ENCODE peak calls at places on chromosomes 3 and 15, in seven cellular contexts. One of them, this sample, is unnamed.
A peak's percentile ranks its signal among the peaks of the same experiment; 100 is the strongest.

GRCh38 chr3:123842711-123843110 is 41.4 kb downstream of the MYLK start:
- DNase-seq in stimulated activated CD8-positive, alpha-beta memory T cell treated with anti-CD3 and anti-CD28 coated beads, Interleukin-15, amount 100 ng/mL, for 1 hour: no peak
- DNase-seq in pons: no peak
- DNase-seq in kidney tubule cell: no peak
- DNase-seq in posterior cingulate gyrus: no peak
- DNase-seq in dorsolateral prefrontal cortex: no peak
- DNase-seq in spleen: no peak
- DNase-seq in this sample: no peak

GRCh38 chr3:49339947-49340800 is at the start of gene USP4:
- DNase-seq in posterior cingulate gyrus: peak; percentile 67
- DNase-seq in pons: peak; percentile 70
- DNase-seq in stimulated activated CD8-positive, alpha-beta memory T cell treated with anti-CD3 and anti-CD28 coated beads, Interleukin-15, amount 100 ng/mL, for 1 hour: peak; percentile 74
- DNase-seq in spleen: peak; percentile 100
- DNase-seq in dorsolateral prefrontal cortex: peak; percentile 63
- DNase-seq in kidney tubule cell: peak; percentile 95
- DNase-seq in this sample: peak; percentile 96

GRCh38 chr15:58452775-58453174 is 21.0 kb downstream of the LIPC start:
- DNase-seq in stimulated activated CD8-positive, alpha-beta memory T cell treated with anti-CD3 and anti-CD28 coated beads, Interleukin-15, amount 100 ng/mL, for 1 hour: no peak
- DNase-seq in pons: no peak
- DNase-seq in dorsolateral prefrontal cortex: no peak
- DNase-seq in spleen: no peak
- DNase-seq in kidney tubule cell: no peak
- DNase-seq in posterior cingulate gyrus: no peak
- DNase-seq in this sample: no peak

GRCh38 chr3:72944696-72945095 is 51.9 kb upstream of the PPP4R2 start:
- DNase-seq in dorsolateral prefrontal cortex: no peak
- DNase-seq in pons: no peak
- DNase-seq in spleen: no peak
- DNase-seq in kidney tubule cell: no peak
- DNase-seq in posterior cingulate gyrus: no peak
- DNase-seq in stimulated activated CD8-positive, alpha-beta memory T cell treated with anti-CD3 and anti-CD28 coated beads, Interleukin-15, amount 100 ng/mL, for 1 hour: no peak
- DNase-seq in this sample: no peak

GRCh38 chr3:123086110-123086642 is 19.4 kb downstream of the PDIA5 start:
- DNase-seq in dorsolateral prefrontal cortex: no peak
- DNase-seq in posterior cingulate gyrus: no peak
- DNase-seq in kidney tubule cell: peak; percentile 38
- DNase-seq in pons: no peak
- DNase-seq in stimulated activated CD8-positive, alpha-beta memory T cell treated with anti-CD3 and anti-CD28 coated beads, Interleukin-15, amount 100 ng/mL, for 1 hour: no peak
- DNase-seq in spleen: no peak
- DNase-seq in this sample: no peak

GRCh38 chr3:194137314-194138097 is 1.6 kb downstream of the HES1 start:
- DNase-seq in kidney tubule cell: peak; percentile 83
- DNase-seq in posterior cingulate gyrus: peak; percentile 22
- DNase-seq in spleen: peak; percentile 94
- DNase-seq in pons: no peak
- DNase-seq in stimulated activated CD8-positive, alpha-beta memory T cell treated with anti-CD3 and anti-CD28 coated beads, Interleukin-15, amount 100 ng/mL, for 1 hour: no peak
- DNase-seq in dorsolateral prefrontal cortex: no peak
- DNase-seq in this sample: peak; percentile 82

GRCh38 chr3:27723803-27724458 is 1.8 kb upstream of the EOMES start:
- DNase-seq in posterior cingulate gyrus: no peak
- DNase-seq in stimulated activated CD8-positive, alpha-beta memory T cell treated with anti-CD3 and anti-CD28 coated beads, Interleukin-15, amount 100 ng/mL, for 1 hour: no peak
- DNase-seq in spleen: no peak
- DNase-seq in dorsolateral prefrontal cortex: no peak
- DNase-seq in pons: no peak
- DNase-seq in kidney tubule cell: no peak
- DNase-seq in this sample: no peak

GRCh38 chr15:85515212-85515611 is 134.8 kb downstream of the AKAP13 start:
- DNase-seq in pons: no peak
- DNase-seq in dorsolateral prefrontal cortex: no peak
- DNase-seq in spleen: no peak
- DNase-seq in posterior cingulate gyrus: no peak
- DNase-seq in stimulated activated CD8-positive, alpha-beta memory T cell treated with anti-CD3 and anti-CD28 coated beads, Interleukin-15, amount 100 ng/mL, for 1 hour: no peak
- DNase-seq in kidney tubule cell: peak; percentile 55
- DNase-seq in this sample: no peak

GRCh38 chr15:45084163-45084562 is 29.8 kb downstream of the DUOX2 start:
- DNase-seq in spleen: no peak
- DNase-seq in dorsolateral prefrontal cortex: no peak
- DNase-seq in stimulated activated CD8-positive, alpha-beta memory T cell treated with anti-CD3 and anti-CD28 coated beads, Interleukin-15, amount 100 ng/mL, for 1 hour: no peak
- DNase-seq in posterior cingulate gyrus: no peak
- DNase-seq in pons: no peak
- DNase-seq in kidney tubule cell: no peak
- DNase-seq in this sample: no peak

GRCh38 chr3:22942988-22943387 is 260.1 kb upstream of the UBE2E2 start:
- DNase-seq in stimulated activated CD8-positive, alpha-beta memory T cell treated with anti-CD3 and anti-CD28 coated beads, Interleukin-15, amount 100 ng/mL, for 1 hour: no peak
- DNase-seq in spleen: no peak
- DNase-seq in kidney tubule cell: no peak
- DNase-seq in posterior cingulate gyrus: no peak
- DNase-seq in dorsolateral prefrontal cortex: no peak
- DNase-seq in pons: no peak
- DNase-seq in this sample: no peak

GRCh38 chr3:152656207-152657001 is 178.5 kb upstream of the P2RY1 start:
- DNase-seq in dorsolateral prefrontal cortex: no peak
- DNase-seq in posterior cingulate gyrus: no peak
- DNase-seq in stimulated activated CD8-positive, alpha-beta memory T cell treated with anti-CD3 and anti-CD28 coated beads, Interleukin-15, amount 100 ng/mL, for 1 hour: no peak
- DNase-seq in spleen: no peak
- DNase-seq in kidney tubule cell: peak; percentile 14
- DNase-seq in pons: peak; percentile 57
- DNase-seq in this sample: no peak

GRCh38 chr3:77931272-77932009 is 891.5 kb downstream of the ROBO2 start:
- DNase-seq in stimulated activated CD8-positive, alpha-beta memory T cell treated with anti-CD3 and anti-CD28 coated beads, Interleukin-15, amount 100 ng/mL, for 1 hour: no peak
- DNase-seq in kidney tubule cell: no peak
- DNase-seq in spleen: no peak
- DNase-seq in posterior cingulate gyrus: no peak
- DNase-seq in pons: peak; percentile 53
- DNase-seq in dorsolateral prefrontal cortex: no peak
- DNase-seq in this sample: no peak

GRCh38 chr3:171569571-171570132 is 109.4 kb upstream of the TNIK start:
- DNase-seq in kidney tubule cell: no peak
- DNase-seq in pons: no peak
- DNase-seq in dorsolateral prefrontal cortex: no peak
- DNase-seq in spleen: no peak
- DNase-seq in stimulated activated CD8-positive, alpha-beta memory T cell treated with anti-CD3 and anti-CD28 coated beads, Interleukin-15, amount 100 ng/mL, for 1 hour: no peak
- DNase-seq in posterior cingulate gyrus: no peak
- DNase-seq in this sample: no peak

GRCh38 chr3:143526016-143526540 is 322.2 kb downstream of the SLC9A9 start:
- DNase-seq in pons: peak; percentile 53
- DNase-seq in spleen: no peak
- DNase-seq in kidney tubule cell: peak; percentile 62
- DNase-seq in dorsolateral prefrontal cortex: no peak
- DNase-seq in posterior cingulate gyrus: no peak
- DNase-seq in stimulated activated CD8-positive, alpha-beta memory T cell treated with anti-CD3 and anti-CD28 coated beads, Interleukin-15, amount 100 ng/mL, for 1 hour: no peak
- DNase-seq in this sample: no peak

GRCh38 chr3:171044828-171045793 is 18.6 kb upstream of the SLC2A2 start:
- DNase-seq in kidney tubule cell: peak; percentile 87
- DNase-seq in posterior cingulate gyrus: no peak
- DNase-seq in spleen: no peak
- DNase-seq in pons: no peak
- DNase-seq in dorsolateral prefrontal cortex: no peak
- DNase-seq in stimulated activated CD8-positive, alpha-beta memory T cell treated with anti-CD3 and anti-CD28 coated beads, Interleukin-15, amount 100 ng/mL, for 1 hour: no peak
- DNase-seq in this sample: no peak

GRCh38 chr15:41180206-41180789 is 50.3 kb downstream of the EXD1 start:
- DNase-seq in stimulated activated CD8-positive, alpha-beta memory T cell treated with anti-CD3 and anti-CD28 coated beads, Interleukin-15, amount 100 ng/mL, for 1 hour: no peak
- DNase-seq in kidney tubule cell: no peak
- DNase-seq in spleen: no peak
- DNase-seq in pons: no peak
- DNase-seq in posterior cingulate gyrus: no peak
- DNase-seq in dorsolateral prefrontal cortex: no peak
- DNase-seq in this sample: no peak

GRCh38 chr3:118987466-118987865 is 47.2 kb downstream of the IGSF11 start:
- DNase-seq in pons: peak; percentile 94
- DNase-seq in stimulated activated CD8-positive, alpha-beta memory T cell treated with anti-CD3 and anti-CD28 coated beads, Interleukin-15, amount 100 ng/mL, for 1 hour: no peak
- DNase-seq in posterior cingulate gyrus: peak; percentile 71
- DNase-seq in spleen: no peak
- DNase-seq in kidney tubule cell: peak; percentile 45
- DNase-seq in dorsolateral prefrontal cortex: peak; percentile 68
- DNase-seq in this sample: no peak

This sample was measured in cardiac septum.